ENCODE peak calls at places on chromosomes 2 and 18, in four cellular contexts. One of them, this sample, is unnamed.

GRCh38 chr18:51162617-51163016 is 34.9 kb downstream of the MEX3C start:
- DNase-seq in activated CD8-positive, alpha-beta memory T cell treated with anti-CD3 and anti-CD28 coated beads for 24 hours: no peak
- DNase-seq in anterior cingulate cortex: no peak
- DNase-seq in T-helper 2 cell: no peak
- DNase-seq in this sample: no peak

GRCh38 chr2:119158563-119159347 is at the start of gene C1QL2:
- DNase-seq in T-helper 2 cell: no peak
- DNase-seq in anterior cingulate cortex: peak; percentile 18
- DNase-seq in activated CD8-positive, alpha-beta memory T cell treated with anti-CD3 and anti-CD28 coated beads for 24 hours: no peak
- DNase-seq in this sample: peak; percentile 12

GRCh38 chr2:95313296-95314265 is 16.4 kb downstream of the KCNIP3 start:
- DNase-seq in T-helper 2 cell: no peak
- DNase-seq in activated CD8-positive, alpha-beta memory T cell treated with anti-CD3 and anti-CD28 coated beads for 24 hours: no peak
- DNase-seq in anterior cingulate cortex: no peak
- DNase-seq in this sample: no peak

GRCh38 chr2:196464311-196464710 is 175.2 kb upstream of the CCDC150 start:
- DNase-seq in anterior cingulate cortex: no peak
- DNase-seq in T-helper 2 cell: no peak
- DNase-seq in activated CD8-positive, alpha-beta memory T cell treated with anti-CD3 and anti-CD28 coated beads for 24 hours: no peak
- DNase-seq in this sample: no peak

GRCh38 chr2:71129114-71129890 is 727 bp downstream of the MCEE start:
- DNase-seq in anterior cingulate cortex: no peak
- DNase-seq in activated CD8-positive, alpha-beta memory T cell treated with anti-CD3 and anti-CD28 coated beads for 24 hours: no peak
- DNase-seq in T-helper 2 cell: no peak
- DNase-seq in this sample: no peak

GRCh38 chr2:108139521-108139920 is 100.2 kb upstream of the SULT1C3 start:
- DNase-seq in activated CD8-positive, alpha-beta memory T cell treated with anti-CD3 and anti-CD28 coated beads for 24 hours: no peak
- DNase-seq in anterior cingulate cortex: no peak
- DNase-seq in T-helper 2 cell: no peak
- DNase-seq in this sample: no peak

GRCh38 chr2:47178359-47178758 is 23.3 kb upstream of the STPG4 start:
- DNase-seq in T-helper 2 cell: no peak
- DNase-seq in activated CD8-positive, alpha-beta memory T cell treated with anti-CD3 and anti-CD28 coated beads for 24 hours: no peak
- DNase-seq in anterior cingulate cortex: no peak
- DNase-seq in this sample: no peak

GRCh38 chr18:33924576-33924975 is 300.1 kb downstream of the NOL4 start:
- DNase-seq in activated CD8-positive, alpha-beta memory T cell treated with anti-CD3 and anti-CD28 coated beads for 24 hours: no peak
- DNase-seq in T-helper 2 cell: no peak
- DNase-seq in anterior cingulate cortex: no peak
- DNase-seq in this sample: no peak

GRCh38 chr2:234587341-234588053 is 90.6 kb upstream of the ARL4C start:
- DNase-seq in anterior cingulate cortex: no peak
- DNase-seq in T-helper 2 cell: no peak
- DNase-seq in activated CD8-positive, alpha-beta memory T cell treated with anti-CD3 and anti-CD28 coated beads for 24 hours: no peak
- DNase-seq in this sample: no peak

GRCh38 chr18:23718243-23718720 is 29.0 kb downstream of the LAMA3 start:
- DNase-seq in T-helper 2 cell: no peak
- DNase-seq in activated CD8-positive, alpha-beta memory T cell treated with anti-CD3 and anti-CD28 coated beads for 24 hours: no peak
- DNase-seq in anterior cingulate cortex: no peak
- DNase-seq in this sample: no peak

GRCh38 chr18:79988925-79989361 is 580 bp upstream of the TXNL4A start:
- DNase-seq in anterior cingulate cortex: no peak
- DNase-seq in T-helper 2 cell: no peak
- DNase-seq in activated CD8-positive, alpha-beta memory T cell treated with anti-CD3 and anti-CD28 coated beads for 24 hours: no peak
- DNase-seq in this sample: no peak

GRCh38 chr2:200089040-200089755 is 133.8 kb downstream of the MAIP1 start:
- DNase-seq in T-helper 2 cell: no peak
- DNase-seq in anterior cingulate cortex: no peak
- DNase-seq in activated CD8-positive, alpha-beta memory T cell treated with anti-CD3 and anti-CD28 coated beads for 24 hours: no peak
- DNase-seq in this sample: no peak

GRCh38 chr2:17792515-17792914 is 23.7 kb upstream of the MSGN1 start:
- DNase-seq in activated CD8-positive, alpha-beta memory T cell treated with anti-CD3 and anti-CD28 coated beads for 24 hours: no peak
- DNase-seq in anterior cingulate cortex: no peak
- DNase-seq in T-helper 2 cell: no peak
- DNase-seq in this sample: peak; percentile 9

This sample was measured in activated naive CD8-positive, alpha-beta T cell treated with anti-CD3 and anti-CD28 coated beads for 36 hours.